ENCODE peak calls at places on chromosomes 11 and 22, in nine cellular contexts. One of them, this sample, is unnamed.

GRCh38 chr11:94731921-94732601 is 36.1 kb upstream of the AMOTL1 start:
- DNase-seq in ovary: no peak
- DNase-seq in kidney: no peak
- DNase-seq in tibial nerve: no peak
- DNase-seq in CD4-positive, alpha-beta T cell: no peak
- DNase-seq in GM23338: no peak
- DNase-seq in uterus: peak
- DNase-seq in IMR-90: peak
- DNase-seq in ascending aorta: no peak
- DNase-seq in this sample: no peak

GRCh38 chr11:2758751-2759150 is 59.0 kb upstream of the KCNQ1OT1 start:
- DNase-seq in ovary: no peak
- DNase-seq in kidney: no peak
- DNase-seq in tibial nerve: peak
- DNase-seq in CD4-positive, alpha-beta T cell: no peak
- DNase-seq in GM23338: no peak
- DNase-seq in uterus: no peak
- DNase-seq in IMR-90: no peak
- DNase-seq in ascending aorta: no peak
- DNase-seq in this sample: peak

GRCh38 chr11:46249103-46249942 is 28.1 kb upstream of the CREB3L1 start:
- DNase-seq in ovary: no peak
- DNase-seq in kidney: no peak
- DNase-seq in tibial nerve: no peak
- DNase-seq in CD4-positive, alpha-beta T cell: no peak
- DNase-seq in GM23338: no peak
- DNase-seq in uterus: no peak
- DNase-seq in IMR-90: peak
- DNase-seq in ascending aorta: no peak
- DNase-seq in this sample: no peak

GRCh38 chr11:59706518-59707285 is 6.9 kb downstream of the OR10V1 start:
- DNase-seq in ovary: no peak
- DNase-seq in kidney: no peak
- DNase-seq in tibial nerve: no peak
- DNase-seq in CD4-positive, alpha-beta T cell: no peak
- DNase-seq in GM23338: no peak
- DNase-seq in uterus: no peak
- DNase-seq in IMR-90: peak
- DNase-seq in ascending aorta: no peak
- DNase-seq in this sample: no peak

GRCh38 chr11:102983491-102983890 is 28.0 kb upstream of the MMP13 start:
- DNase-seq in ovary: no peak
- DNase-seq in kidney: no peak
- DNase-seq in tibial nerve: no peak
- DNase-seq in CD4-positive, alpha-beta T cell: no peak
- DNase-seq in GM23338: no peak
- DNase-seq in uterus: no peak
- DNase-seq in IMR-90: no peak
- DNase-seq in ascending aorta: no peak
- DNase-seq in this sample: no peak

GRCh38 chr11:132453411-132453810 is 1078.9 kb downstream of the OPCML start:
- DNase-seq in ovary: no peak
- DNase-seq in kidney: no peak
- DNase-seq in tibial nerve: no peak
- DNase-seq in CD4-positive, alpha-beta T cell: no peak
- DNase-seq in GM23338: no peak
- DNase-seq in uterus: no peak
- DNase-seq in IMR-90: no peak
- DNase-seq in ascending aorta: no peak
- DNase-seq in this sample: no peak

GRCh38 chr11:75014129-75014528 is 25.4 kb downstream of the NEU3 start:
- DNase-seq in ovary: no peak
- DNase-seq in kidney: no peak
- DNase-seq in tibial nerve: no peak
- DNase-seq in CD4-positive, alpha-beta T cell: no peak
- DNase-seq in GM23338: no peak
- DNase-seq in uterus: no peak
- DNase-seq in IMR-90: peak
- DNase-seq in ascending aorta: no peak
- DNase-seq in this sample: no peak

GRCh38 chr11:833114-833791 is 501 bp downstream of the CD151 start:
- DNase-seq in ovary: no peak
- DNase-seq in kidney: peak
- DNase-seq in tibial nerve: no peak
- DNase-seq in CD4-positive, alpha-beta T cell: peak
- DNase-seq in GM23338: peak
- DNase-seq in uterus: peak
- DNase-seq in IMR-90: no peak
- DNase-seq in ascending aorta: no peak
- DNase-seq in this sample: no peak

GRCh38 chr11:70108250-70108649 is 30.1 kb downstream of the ANO1 start:
- DNase-seq in ovary: no peak
- DNase-seq in kidney: no peak
- DNase-seq in tibial nerve: no peak
- DNase-seq in CD4-positive, alpha-beta T cell: no peak
- DNase-seq in GM23338: no peak
- DNase-seq in uterus: peak
- DNase-seq in IMR-90: peak
- DNase-seq in ascending aorta: no peak
- DNase-seq in this sample: no peak

GRCh38 chr22:26568207-26568706 is 21.7 kb downstream of the TPST2 start:
- DNase-seq in ovary: no peak
- DNase-seq in kidney: peak
- DNase-seq in tibial nerve: no peak
- DNase-seq in CD4-positive, alpha-beta T cell: no peak
- DNase-seq in GM23338: peak
- DNase-seq in uterus: no peak
- DNase-seq in IMR-90: peak
- DNase-seq in ascending aorta: no peak
- DNase-seq in this sample: no peak

GRCh38 chr11:105900515-105901035 is 121.5 kb downstream of the MSANTD4 start:
- DNase-seq in ovary: no peak
- DNase-seq in kidney: peak
- DNase-seq in tibial nerve: no peak
- DNase-seq in CD4-positive, alpha-beta T cell: no peak
- DNase-seq in GM23338: no peak
- DNase-seq in uterus: no peak
- DNase-seq in IMR-90: no peak
- DNase-seq in ascending aorta: no peak
- DNase-seq in this sample: no peak

GRCh38 chr11:16364250-16364649 is 7.9 kb upstream of the SOX6 start:
- DNase-seq in ovary: no peak
- DNase-seq in kidney: no peak
- DNase-seq in tibial nerve: no peak
- DNase-seq in CD4-positive, alpha-beta T cell: no peak
- DNase-seq in GM23338: no peak
- DNase-seq in uterus: no peak
- DNase-seq in IMR-90: no peak
- DNase-seq in ascending aorta: no peak
- DNase-seq in this sample: no peak

GRCh38 chr11:62500066-62501035 is 46.3 kb downstream of the AHNAK start:
- DNase-seq in ovary: no peak
- DNase-seq in kidney: no peak
- DNase-seq in tibial nerve: no peak
- DNase-seq in CD4-positive, alpha-beta T cell: no peak
- DNase-seq in GM23338: peak
- DNase-seq in uterus: no peak
- DNase-seq in IMR-90: no peak
- DNase-seq in ascending aorta: no peak
- DNase-seq in this sample: no peak

GRCh38 chr22:41504397-41504796 is 35.5 kb downstream of the ACO2 start:
- DNase-seq in ovary: no peak
- DNase-seq in kidney: no peak
- DNase-seq in tibial nerve: no peak
- DNase-seq in CD4-positive, alpha-beta T cell: no peak
- DNase-seq in GM23338: no peak
- DNase-seq in uterus: peak
- DNase-seq in IMR-90: no peak
- DNase-seq in ascending aorta: peak
- DNase-seq in this sample: peak

GRCh38 chr22:37848587-37849088 is 581 bp upstream of the EIF3L start:
- DNase-seq in ovary: no peak
- DNase-seq in kidney: peak
- DNase-seq in tibial nerve: no peak
- DNase-seq in CD4-positive, alpha-beta T cell: no peak
- DNase-seq in GM23338: peak
- DNase-seq in uterus: no peak
- DNase-seq in IMR-90: peak
- DNase-seq in ascending aorta: no peak
- DNase-seq in this sample: no peak

GRCh38 chr11:1744137-1744878 is 6.1 kb downstream of the IFITM10 start:
- DNase-seq in ovary: no peak
- DNase-seq in kidney: peak
- DNase-seq in tibial nerve: peak
- DNase-seq in CD4-positive, alpha-beta T cell: no peak
- DNase-seq in GM23338: no peak
- DNase-seq in uterus: no peak
- DNase-seq in IMR-90: no peak
- DNase-seq in ascending aorta: no peak
- DNase-seq in this sample: peak

GRCh38 chr11:134976540-134976939 is 564.5 kb upstream of the B3GAT1 start:
- DNase-seq in ovary: no peak
- DNase-seq in kidney: no peak
- DNase-seq in tibial nerve: no peak
- DNase-seq in CD4-positive, alpha-beta T cell: no peak
- DNase-seq in GM23338: no peak
- DNase-seq in uterus: no peak
- DNase-seq in IMR-90: no peak
- DNase-seq in ascending aorta: no peak
- DNase-seq in this sample: no peak
- TF ChIP-seq CTCF in ovary: no peak
- TF ChIP-seq CTCF in kidney: no peak
- TF ChIP-seq CTCF in tibial nerve: no peak
- TF ChIP-seq CTCF in CD4-positive, alpha-beta T cell: no peak
- TF ChIP-seq CTCF in GM23338: no peak
- TF ChIP-seq CTCF in uterus: no peak
- TF ChIP-seq CTCF in IMR-90: no peak
- TF ChIP-seq CTCF in ascending aorta: no peak
- TF ChIP-seq CTCF in this sample: no peak

GRCh38 chr11:33475999-33476398 is 218.8 kb downstream of the HIPK3 start:
- DNase-seq in ovary: no peak
- DNase-seq in kidney: no peak
- DNase-seq in tibial nerve: no peak
- DNase-seq in CD4-positive, alpha-beta T cell: no peak
- DNase-seq in GM23338: no peak
- DNase-seq in uterus: no peak
- DNase-seq in IMR-90: peak
- DNase-seq in ascending aorta: no peak
- DNase-seq in this sample: no peak

GRCh38 chr11:33479216-33479615 is 221.4 kb downstream of the C11orf91 start:
- DNase-seq in ovary: no peak
- DNase-seq in kidney: no peak
- DNase-seq in tibial nerve: no peak
- DNase-seq in CD4-positive, alpha-beta T cell: no peak
- DNase-seq in GM23338: no peak
- DNase-seq in uterus: no peak
- DNase-seq in IMR-90: no peak
- DNase-seq in ascending aorta: no peak
- DNase-seq in this sample: no peak

GRCh38 chr11:33474866-33475265 is 217.7 kb downstream of the HIPK3 start:
- DNase-seq in ovary: no peak
- DNase-seq in kidney: no peak
- DNase-seq in tibial nerve: no peak
- DNase-seq in CD4-positive, alpha-beta T cell: no peak
- DNase-seq in GM23338: no peak
- DNase-seq in uterus: no peak
- DNase-seq in IMR-90: no peak
- DNase-seq in ascending aorta: no peak
- DNase-seq in this sample: no peak

GRCh38 chr11:33478111-33478573 is 221.0 kb downstream of the HIPK3 start:
- DNase-seq in ovary: no peak
- DNase-seq in kidney: no peak
- DNase-seq in tibial nerve: no peak
- DNase-seq in CD4-positive, alpha-beta T cell: no peak
- DNase-seq in GM23338: peak
- DNase-seq in uterus: no peak
- DNase-seq in IMR-90: no peak
- DNase-seq in ascending aorta: no peak
- DNase-seq in this sample: no peak

DNA sequence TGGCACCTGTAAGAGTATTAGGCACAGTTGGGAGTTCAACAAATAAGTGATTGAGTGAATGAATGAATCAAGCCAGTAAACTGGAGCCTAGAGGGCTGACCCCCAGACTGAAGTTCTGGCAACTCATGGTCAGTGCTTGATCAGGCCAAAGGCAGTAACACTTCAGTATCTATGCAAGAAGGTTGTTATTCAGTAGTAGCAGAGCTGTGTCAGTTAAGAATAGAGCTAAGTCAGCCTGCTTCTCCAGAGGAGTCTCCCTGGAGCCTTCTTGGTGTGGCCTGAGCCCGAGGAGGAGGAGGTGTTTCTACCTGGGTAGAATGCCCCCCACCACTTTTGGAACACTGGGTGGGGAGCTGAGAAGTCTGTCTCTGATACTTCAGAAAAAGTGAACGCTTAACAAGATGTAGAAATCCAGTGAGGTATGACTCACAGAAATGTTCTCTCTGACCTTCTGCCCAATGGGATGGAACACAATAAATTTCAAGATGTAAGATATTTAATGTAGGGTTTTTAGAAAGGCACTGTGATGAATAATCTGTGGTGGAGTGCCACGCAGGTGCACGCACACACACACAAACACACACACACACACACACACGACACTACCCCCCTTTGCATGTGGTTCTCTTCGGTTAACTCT is 219.9 kb downstream of the HIPK3 start:
- DNase-seq in ovary: no peak
- DNase-seq in kidney: no peak
- DNase-seq in tibial nerve: no peak
- DNase-seq in CD4-positive, alpha-beta T cell: no peak
- DNase-seq in GM23338: no peak
- DNase-seq in uterus: no peak
- DNase-seq in IMR-90: peak
- DNase-seq in ascending aorta: no peak
- DNase-seq in this sample: no peak
- H3K27ac ChIP-seq in ovary: no peak
- H3K27ac ChIP-seq in kidney: no peak
- H3K27ac ChIP-seq in tibial nerve: no peak
- H3K27ac ChIP-seq in CD4-positive, alpha-beta T cell: no peak
- H3K27ac ChIP-seq in GM23338: no peak
- H3K27ac ChIP-seq in uterus: no peak
- H3K27ac ChIP-seq in IMR-90: no peak
- H3K27ac ChIP-seq in ascending aorta: no peak
- H3K27ac ChIP-seq in this sample: no peak

GRCh38 chr11:48105096-48105990 is 111.3 kb upstream of the OR4B1 start:
- DNase-seq in ovary: no peak
- DNase-seq in kidney: no peak
- DNase-seq in tibial nerve: no peak
- DNase-seq in CD4-positive, alpha-beta T cell: no peak
- DNase-seq in GM23338: no peak
- DNase-seq in uterus: no peak
- DNase-seq in IMR-90: no peak
- DNase-seq in ascending aorta: no peak
- DNase-seq in this sample: peak
- TF ChIP-seq CTCF in ovary: no peak
- TF ChIP-seq CTCF in kidney: no peak
- TF ChIP-seq CTCF in tibial nerve: no peak
- TF ChIP-seq CTCF in CD4-positive, alpha-beta T cell: no peak
- TF ChIP-seq CTCF in GM23338: no peak
- TF ChIP-seq CTCF in uterus: no peak
- TF ChIP-seq CTCF in IMR-90: no peak
- TF ChIP-seq CTCF in ascending aorta: no peak
- TF ChIP-seq CTCF in this sample: no peak

GRCh38 chr22:49119551-49119952 is 708.1 kb downstream of the BRD1 start:
- DNase-seq in ovary: no peak
- DNase-seq in kidney: no peak
- DNase-seq in tibial nerve: no peak
- DNase-seq in CD4-positive, alpha-beta T cell: no peak
- DNase-seq in GM23338: no peak
- DNase-seq in uterus: no peak
- DNase-seq in IMR-90: no peak
- DNase-seq in ascending aorta: no peak
- DNase-seq in this sample: no peak
- H3K27ac ChIP-seq in ovary: no peak
- H3K27ac ChIP-seq in kidney: no peak
- H3K27ac ChIP-seq in tibial nerve: no peak
- H3K27ac ChIP-seq in CD4-positive, alpha-beta T cell: no peak
- H3K27ac ChIP-seq in GM23338: no peak
- H3K27ac ChIP-seq in uterus: no peak
- H3K27ac ChIP-seq in IMR-90: no peak
- H3K27ac ChIP-seq in ascending aorta: no peak
- H3K27ac ChIP-seq in this sample: no peak

This sample was measured in coronary artery.